ENCODE peak calls at places on chromosomes 1 and 21, in five cellular contexts. One of them, this sample, is unnamed.
A peak's percentile ranks its signal among the peaks of the same experiment; 100 is the strongest.

GRCh38 chr1:214123061-214123784 is 135.4 kb downstream of the PROX1 start:
- DNase-seq in CD8-positive, alpha-beta T cell: no peak
- DNase-seq in body of pancreas: peak; percentile 76
- DNase-seq in thoracic aorta: no peak
- DNase-seq in left lung: peak; percentile 39
- DNase-seq in this sample: peak; percentile 65

GRCh38 chr1:41876533-41877445 is 41.9 kb downstream of the HIVEP3 start:
- DNase-seq in CD8-positive, alpha-beta T cell: no peak
- DNase-seq in body of pancreas: no peak
- DNase-seq in thoracic aorta: no peak
- DNase-seq in left lung: no peak
- DNase-seq in this sample: no peak

GRCh38 chr21:32533611-32534010 is 51.7 kb downstream of the TCP10L start:
- DNase-seq in CD8-positive, alpha-beta T cell: no peak
- DNase-seq in body of pancreas: no peak
- DNase-seq in thoracic aorta: no peak
- DNase-seq in left lung: no peak
- DNase-seq in this sample: no peak

GRCh38 chr1:201628490-201628889 is 89.6 kb downstream of the NAV1 start:
- DNase-seq in CD8-positive, alpha-beta T cell: no peak
- DNase-seq in body of pancreas: no peak
- DNase-seq in thoracic aorta: no peak
- DNase-seq in left lung: no peak
- DNase-seq in this sample: no peak

GRCh38 chr1:18649713-18650370 is 19.2 kb downstream of the PAX7 start:
- DNase-seq in CD8-positive, alpha-beta T cell: no peak
- DNase-seq in body of pancreas: no peak
- DNase-seq in thoracic aorta: no peak
- DNase-seq in left lung: no peak
- DNase-seq in this sample: no peak

GRCh38 chr1:154629160-154630073 is 21.4 kb upstream of the ADAR start:
- DNase-seq in CD8-positive, alpha-beta T cell: no peak
- DNase-seq in body of pancreas: no peak
- DNase-seq in thoracic aorta: no peak
- DNase-seq in left lung: no peak
- DNase-seq in this sample: no peak

GRCh38 chr1:201827321-201828281 is 1.4 kb upstream of the IPO9 start:
- DNase-seq in CD8-positive, alpha-beta T cell: no peak
- DNase-seq in body of pancreas: no peak
- DNase-seq in thoracic aorta: no peak
- DNase-seq in left lung: no peak
- DNase-seq in this sample: no peak

GRCh38 chr1:44688760-44689446 is 14.4 kb downstream of the ARMH1 start:
- DNase-seq in CD8-positive, alpha-beta T cell: no peak
- DNase-seq in body of pancreas: no peak
- DNase-seq in thoracic aorta: no peak
- DNase-seq in left lung: peak; percentile 40
- DNase-seq in this sample: no peak

GRCh38 chr1:66294692-66295384 is 239.1 kb upstream of the SGIP1 start:
- DNase-seq in CD8-positive, alpha-beta T cell: no peak
- DNase-seq in body of pancreas: no peak
- DNase-seq in thoracic aorta: no peak
- DNase-seq in left lung: no peak
- DNase-seq in this sample: no peak

DNA sequence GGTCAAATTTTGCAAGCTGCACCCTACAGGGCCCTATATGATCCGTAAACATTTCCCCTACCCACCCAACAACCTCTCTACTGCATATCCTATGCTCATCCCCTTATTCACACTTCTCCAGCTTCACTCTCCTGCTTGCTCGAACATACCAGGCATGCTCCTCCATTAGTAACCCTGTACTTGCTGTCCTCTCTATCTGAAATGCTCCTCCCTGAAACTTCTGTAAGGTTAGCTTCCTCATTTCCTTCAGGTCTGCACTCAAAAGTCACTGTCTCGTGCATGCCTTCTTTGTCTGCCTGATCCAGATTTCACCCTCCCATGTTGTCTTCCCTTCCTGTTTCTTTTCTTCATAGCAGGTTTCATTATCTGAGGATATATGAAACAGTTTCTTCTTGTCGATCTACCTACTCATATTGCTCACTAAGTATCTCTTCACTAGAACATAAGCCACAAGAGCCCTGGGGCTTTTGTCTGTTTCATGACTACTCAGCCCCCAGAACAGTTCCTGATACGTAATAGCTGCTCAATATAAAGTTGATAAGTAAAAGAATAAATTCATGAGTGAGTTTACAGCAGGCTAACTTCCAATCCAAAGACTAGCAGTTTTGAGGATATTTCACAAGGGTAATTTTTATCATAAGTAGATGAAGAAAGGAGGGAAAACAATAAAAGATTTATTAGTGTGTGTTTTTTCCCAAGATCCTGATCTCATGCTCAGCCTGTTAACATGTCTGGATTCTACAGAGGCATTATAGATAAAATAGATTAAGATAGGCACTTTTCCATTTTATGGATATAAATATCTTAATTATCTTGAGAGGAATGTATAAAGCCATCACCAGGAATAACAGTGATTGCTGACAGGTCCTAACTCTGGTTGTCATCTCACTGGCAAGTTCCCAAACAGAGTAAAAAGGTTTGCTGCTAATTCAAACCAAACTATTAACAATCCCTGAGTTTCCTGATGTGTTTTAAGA is 392.5 kb upstream of the ESRRG start:
- DNase-seq in CD8-positive, alpha-beta T cell: no peak
- DNase-seq in body of pancreas: no peak
- DNase-seq in thoracic aorta: no peak
- DNase-seq in left lung: no peak
- DNase-seq in this sample: no peak
- H3K4me1 ChIP-seq in CD8-positive, alpha-beta T cell: no peaks in the 10 kb centered on the region
- H3K4me1 ChIP-seq in body of pancreas: no peaks in the 10 kb centered on the region
- H3K4me1 ChIP-seq in thoracic aorta: no peaks in the 10 kb centered on the region
- H3K4me1 ChIP-seq in left lung: no peaks in the 10 kb centered on the region
- H3K4me1 ChIP-seq in this sample: no peaks in the 10 kb centered on the region

GRCh38 chr1:22089134-22089571 is 36.6 kb downstream of the CDC42 start:
- DNase-seq in CD8-positive, alpha-beta T cell: no peak
- DNase-seq in body of pancreas: no peak
- DNase-seq in thoracic aorta: no peak
- DNase-seq in left lung: no peak
- DNase-seq in this sample: no peak
- H3K4me1 ChIP-seq in CD8-positive, alpha-beta T cell: peaks cover 73% of the 10 kb centered on the region
- H3K4me1 ChIP-seq in body of pancreas: peaks cover 25% of the 10 kb centered on the region
- H3K4me1 ChIP-seq in thoracic aorta: peaks cover 28% of the 10 kb centered on the region
- H3K4me1 ChIP-seq in left lung: peaks cover 76% of the 10 kb centered on the region
- H3K4me1 ChIP-seq in this sample: peaks cover 64% of the 10 kb centered on the region

GRCh38 chr1:212669600-212669999 is 30.0 kb downstream of the BATF3 start:
- DNase-seq in CD8-positive, alpha-beta T cell: no peak
- DNase-seq in body of pancreas: no peak
- DNase-seq in thoracic aorta: no peak
- DNase-seq in left lung: no peak
- DNase-seq in this sample: no peak

GRCh38 chr1:212667223-212668139 is 32.2 kb downstream of the BATF3 start:
- DNase-seq in CD8-positive, alpha-beta T cell: no peak
- DNase-seq in body of pancreas: no peak
- DNase-seq in thoracic aorta: peak; percentile 23
- DNase-seq in left lung: peak; percentile 55
- DNase-seq in this sample: no peak

GRCh38 chr1:212669102-212669501 is 30.5 kb downstream of the BATF3 start:
- DNase-seq in CD8-positive, alpha-beta T cell: no peak
- DNase-seq in body of pancreas: no peak
- DNase-seq in thoracic aorta: no peak
- DNase-seq in left lung: no peak
- DNase-seq in this sample: no peak

GRCh38 chr1:212670301-212670700 is 29.3 kb downstream of the BATF3 start:
- DNase-seq in CD8-positive, alpha-beta T cell: no peak
- DNase-seq in body of pancreas: no peak
- DNase-seq in thoracic aorta: no peak
- DNase-seq in left lung: no peak
- DNase-seq in this sample: no peak

GRCh38 chr1:212668477-212668876 is 31.2 kb downstream of the BATF3 start:
- DNase-seq in CD8-positive, alpha-beta T cell: no peak
- DNase-seq in body of pancreas: no peak
- DNase-seq in thoracic aorta: no peak
- DNase-seq in left lung: no peak
- DNase-seq in this sample: no peak
- H3K4me1 ChIP-seq in CD8-positive, alpha-beta T cell: peaks cover 4% of the 10 kb centered on the region
- H3K4me1 ChIP-seq in body of pancreas: no peaks in the 10 kb centered on the region
- H3K4me1 ChIP-seq in thoracic aorta: peaks cover 3% of the 10 kb centered on the region
- H3K4me1 ChIP-seq in left lung: peaks cover 69% of the 10 kb centered on the region
- H3K4me1 ChIP-seq in this sample: peaks cover 49% of the 10 kb centered on the region

DNA sequence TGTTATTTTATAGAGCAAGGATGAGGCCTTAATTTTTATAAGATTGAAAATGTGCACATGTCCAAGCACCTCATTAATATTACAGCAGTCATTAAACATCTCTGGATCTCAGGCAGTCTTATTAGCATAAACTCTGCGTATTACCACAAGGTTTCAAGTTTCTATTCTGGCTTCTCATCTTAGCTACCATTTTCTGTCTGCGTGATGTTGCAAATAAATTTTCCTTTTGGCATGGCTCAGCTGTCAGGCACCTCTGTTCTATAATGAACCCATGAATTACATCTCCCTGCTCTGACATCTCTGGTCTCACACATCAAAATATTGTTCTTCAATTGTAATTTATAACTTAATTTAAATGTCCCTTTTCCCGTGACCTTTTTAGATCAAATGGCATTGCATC is 156.5 kb downstream of the SLC45A1 start:
- DNase-seq in CD8-positive, alpha-beta T cell: no peak
- DNase-seq in body of pancreas: no peak
- DNase-seq in thoracic aorta: no peak
- DNase-seq in left lung: no peak
- DNase-seq in this sample: no peak
- H3K4me1 ChIP-seq in CD8-positive, alpha-beta T cell: peaks cover 14% of the 10 kb centered on the region
- H3K4me1 ChIP-seq in body of pancreas: peaks cover 6% of the 10 kb centered on the region
- H3K4me1 ChIP-seq in thoracic aorta: peaks cover 6% of the 10 kb centered on the region
- H3K4me1 ChIP-seq in left lung: peaks cover 34% of the 10 kb centered on the region
- H3K4me1 ChIP-seq in this sample: peaks cover 46% of the 10 kb centered on the region

This sample was measured in stomach.